ENCODE peak calls at places on chromosomes 13 and 19, in five cellular contexts. K, I, R, G and X are unnamed samples.

GRCh38 chr19:11390359-11390758 is 6.2 kb upstream of the EPOR start:
- ATAC-seq in K (no peak), I (no peak), R (no peak), G (no peak), X (no peak)

GRCh38 chr13:23383151-23383550 is 50.4 kb downstream of the SACS start:
- ATAC-seq in K (no peak), I (no peak), R (no peak), G (no peak), X (no peak)

GRCh38 chr13:51759240-51759639 is 44.7 kb downstream of the DHRS12 start:
- ATAC-seq in K (no peak), I (no peak), R (no peak), G (no peak), X (no peak)

GRCh38 chr13:20151016-20151415 is 9.8 kb downstream of the GJA3 start:
- ATAC-seq in K (no peak), I (peak; percentile 42), R (no peak), G (no peak), X (no peak)

GRCh38 chr19:752652-753517 is 2.0 kb downstream of the MISP start:
- ATAC-seq in K (no peak), I (no peak), R (peak; percentile 49), G (peak; percentile 73), X (peak; percentile 64)

GRCh38 chr13:84706004-84706710 is 823.9 kb upstream of the SLITRK1 start:
- ATAC-seq in K (no peak), I (no peak), R (no peak), G (no peak), X (no peak)

GRCh38 chr13:110262494-110262893 is 44.5 kb downstream of the COL4A1 start:
- ATAC-seq in K (peak; percentile 63), I (no peak), R (peak; percentile 29), G (no peak), X (no peak)

GRCh38 chr13:49527123-49527522 is 31.4 kb downstream of the PHF11 start:
- ATAC-seq in K (no peak), I (no peak), R (peak; percentile 52), G (no peak), X (no peak)

GRCh38 chr19:13396256-13397080 is 109.8 kb downstream of the CACNA1A start:
- ATAC-seq in K (peak; percentile 87), I (peak; percentile 80), R (peak; percentile 26), G (peak; percentile 77), X (peak; percentile 58)

GRCh38 chr13:71759506-71760225 is 107.3 kb downstream of the DACH1 start:
- ATAC-seq in K (no peak), I (no peak), R (no peak), G (no peak), X (no peak)

GRCh38 chr13:79780240-79780639 is 299.3 kb downstream of the NDFIP2 start:
- ATAC-seq in K (no peak), I (no peak), R (no peak), G (peak; percentile 39), X (peak; percentile 13)

GRCh38 chr13:109862627-109863026 is 76.2 kb upstream of the IRS2 start:
- ATAC-seq in K (no peak), I (no peak), R (no peak), G (peak; percentile 45), X (no peak)

GRCh38 chr13:39527961-39528720 is 74.9 kb downstream of the LHFPL6 start:
- ATAC-seq in K (no peak), I (no peak), R (peak; percentile 53), G (peak; percentile 79), X (no peak)

GRCh38 chr13:51499841-51500240 is 47.0 kb upstream of the INTS6 start:
- ATAC-seq in K (peak; percentile 59), I (no peak), R (no peak), G (no peak), X (no peak)

GRCh38 chr13:42696191-42696590 is 85.2 kb upstream of the FAM216B start:
- ATAC-seq in K (no peak), I (no peak), R (peak; percentile 16), G (no peak), X (no peak)

GRCh38 chr13:94607939-94608338 is 6.3 kb downstream of the GPR180 start:
- ATAC-seq in K (no peak), I (no peak), R (no peak), G (no peak), X (no peak)

GRCh38 chr13:98962901-98963594 is 14.8 kb downstream of the DOCK9 start:
- ATAC-seq in K (peak; percentile 8), I (no peak), R (peak; percentile 33), G (no peak), X (peak; percentile 16)

GRCh38 chr13:73171242-73171641 is 112.4 kb downstream of the KLF5 start:
- ATAC-seq in K (no peak), I (no peak), R (no peak), G (no peak), X (no peak)

GRCh38 chr19:17757125-17757524 is 5.8 kb downstream of the FCHO1 start:
- ATAC-seq in K (peak; percentile 66), I (no peak), R (peak; percentile 93), G (no peak), X (no peak)

GRCh38 chr13:42190529-42190928 is 81.4 kb upstream of the AKAP11 start:
- ATAC-seq in K (no peak), I (no peak), R (no peak), G (no peak), X (no peak)

GRCh38 chr13:48210178-48210577 is 22.8 kb upstream of the ITM2B start:
- ATAC-seq in K (no peak), I (no peak), R (no peak), G (peak; percentile 76), X (no peak)

GRCh38 chr19:46828484-46828883 is 22.2 kb downstream of the AP2S1 start:
- ATAC-seq in K (no peak), I (no peak), R (no peak), G (no peak), X (no peak)

GRCh38 chr19:7857727-7858701 is 16.2 kb downstream of the PRR36 start:
- ATAC-seq in K (no peak), I (peak; percentile 78), R (no peak), G (no peak), X (no peak)

GRCh38 chr19:14670408-14670807 is 4.2 kb downstream of the ADGRE3 start:
- ATAC-seq in K (no peak), I (no peak), R (no peak), G (no peak), X (no peak)

GRCh38 chr19:40576585-40577451 is at the start of gene SHKBP1:
- ATAC-seq in K (peak; percentile 98), I (peak; percentile 98), R (peak; percentile 99), G (peak; percentile 99), X (peak; percentile 100)
- TF ChIP-seq POLR2A in K (peak; percentile 46), I (peak; percentile 72), R (no peak), G (peak; percentile 54), X (peak; percentile 18)

GRCh38 chr13:97935071-97935470 is 18.4 kb upstream of the IPO5 start:
- ATAC-seq in K (no peak), I (no peak), R (no peak), G (no peak), X (no peak)
- H3K4me3 ChIP-seq in K (no peak overlapping the region), I (no peak overlapping the region), R (no peak overlapping the region), G (no peak overlapping the region), X (no peak overlapping the region)

GRCh38 chr19:49639401-49640112 is 386 bp downstream of the RRAS start:
- ATAC-seq in K (no peak), I (no peak), R (no peak), G (no peak), X (no peak)
- TF ChIP-seq POLR2A in K (no peak), I (no peak), R (peak; percentile 37), G (peak; percentile 48), X (peak; percentile 74)

GRCh38 chr13:25044071-25044470 is 51.9 kb upstream of the PABPC3 start:
- ATAC-seq in K (no peak), I (no peak), R (no peak), G (no peak), X (no peak)

GRCh38 chr13:25046274-25046984 is 49.5 kb upstream of the PABPC3 start:
- ATAC-seq in K (no peak), I (peak; percentile 42), R (no peak), G (no peak), X (no peak)

GRCh38 chr13:25051065-25051464 is 44.9 kb upstream of the PABPC3 start:
- ATAC-seq in K (no peak), I (no peak), R (no peak), G (no peak), X (no peak)

GRCh38 chr13:25042141-25042540 is 53.8 kb upstream of the PABPC3 start:
- ATAC-seq in K (no peak), I (no peak), R (no peak), G (no peak), X (no peak)

DNA sequence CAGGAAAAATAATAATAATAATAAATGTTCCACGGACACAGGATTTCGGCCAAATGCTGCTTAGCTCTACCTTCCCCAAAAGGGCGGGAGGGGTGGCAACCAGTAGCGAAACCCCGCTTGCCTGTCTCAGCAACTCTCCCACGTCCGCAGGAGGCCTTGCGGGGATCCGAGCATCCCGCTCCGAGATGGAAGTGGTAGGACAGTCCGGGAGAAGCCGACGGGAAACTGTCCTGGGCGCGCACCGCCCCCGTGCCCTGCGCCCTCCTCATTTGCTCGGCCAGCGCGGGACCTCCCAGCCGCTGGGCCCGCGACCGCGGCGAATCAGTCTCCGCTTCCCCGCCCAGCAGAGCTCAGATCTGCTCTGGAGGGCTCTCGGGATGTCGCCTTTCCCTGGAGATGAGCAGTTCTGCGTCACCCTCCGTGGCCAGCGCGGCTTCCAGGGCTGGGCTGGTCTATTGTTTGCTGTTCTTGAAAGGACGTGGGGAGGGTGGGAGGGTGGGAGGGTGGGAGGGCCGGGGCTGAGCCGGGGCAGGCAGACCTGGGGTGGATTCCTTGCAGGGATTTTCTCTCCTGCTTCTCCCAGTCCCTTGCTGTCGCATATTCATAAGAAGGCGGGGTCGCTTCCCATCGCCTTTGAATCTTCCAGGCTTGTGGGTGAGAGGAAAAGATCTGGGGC is 48.8 kb upstream of the PABPC3 start:
- ATAC-seq in K (peak; percentile 36), I (no peak), R (no peak), G (peak; percentile 46), X (no peak)
- H3K4me3 ChIP-seq in K (no peak overlapping the region), I (no peak overlapping the region), R (peak overlapping the region; percentile 30), G (peak overlapping the region; percentile 26), X (no peak overlapping the region)

DNA sequence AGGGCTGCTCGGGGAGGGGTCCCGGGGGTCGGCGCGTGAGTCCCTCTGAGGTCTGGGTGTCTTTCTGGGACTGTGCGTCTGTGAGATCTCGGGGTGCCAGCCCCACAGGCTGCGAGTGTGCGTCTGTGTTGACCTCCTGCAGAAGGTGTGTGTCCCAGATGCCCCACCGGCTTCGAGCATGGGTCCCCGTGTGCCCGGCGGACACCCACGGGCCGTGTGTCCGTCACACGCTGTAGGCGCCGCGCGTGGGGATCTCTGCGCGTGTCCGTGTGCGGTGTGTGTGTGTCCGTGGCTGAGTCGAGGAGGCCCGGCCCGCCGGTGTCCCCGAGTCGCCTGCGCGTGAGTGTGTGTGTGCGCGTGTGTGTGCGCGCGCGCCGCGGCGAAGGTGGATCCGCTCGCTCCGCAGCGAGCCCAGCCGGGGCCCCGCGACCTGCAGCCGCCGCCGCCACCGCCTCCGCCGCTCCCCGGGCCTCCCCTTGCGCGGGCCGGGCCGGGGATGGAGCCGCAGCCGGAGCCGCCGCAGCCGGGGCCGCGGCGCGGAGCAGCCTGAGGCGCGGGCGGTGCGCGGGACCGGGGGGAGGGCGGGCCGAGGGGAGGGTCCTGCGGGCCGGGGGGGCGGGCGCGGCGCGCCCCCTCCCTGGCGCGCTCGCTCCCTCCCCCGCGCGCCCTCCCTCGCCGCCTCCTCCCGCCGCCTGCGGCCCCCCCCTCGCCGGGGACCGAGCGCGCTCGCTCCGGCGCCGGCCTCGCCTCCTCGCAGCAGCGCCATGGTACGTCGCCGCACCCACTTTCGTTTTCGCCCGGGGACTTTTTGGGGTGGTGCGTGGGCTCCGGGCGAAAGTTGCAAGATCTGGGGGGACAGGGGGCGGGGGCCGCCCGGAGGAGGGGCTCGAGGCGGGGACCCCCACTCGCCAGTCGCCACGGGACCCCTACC is 7.2 kb upstream of the NFIC start:
- ATAC-seq in K (peak; percentile 61), I (peak; percentile 23), R (peak; percentile 33), G (peak; percentile 78), X (peak; percentile 72)
- TF ChIP-seq POLR2A in K (peak; percentile 59), I (peak; percentile 18), R (no peak), G (no peak), X (peak; percentile 78)